ENCODE peak calls at places on chromosomes 7 and 10, in seven cellular contexts. One of them, this sample, is unnamed.

GRCh38 chr7:122166708-122167107 is 22.7 kb upstream of the AASS start:
- DNase-seq in H1: no peak
- DNase-seq in SK-N-SH: no peak
- DNase-seq in HepG2: no peak
- DNase-seq in K562: no peak
- DNase-seq in GM12878: no peak
- DNase-seq in HCT116: no peak
- DNase-seq in this sample: no peak

GRCh38 chr10:61096056-61096455 is 152.1 kb upstream of the RHOBTB1 start:
- DNase-seq in GM12878: no peak
- DNase-seq in SK-N-SH: no peak
- DNase-seq in K562: no peak
- DNase-seq in HCT116: no peak
- DNase-seq in H1: no peak
- DNase-seq in HepG2: no peak
- DNase-seq in this sample: no peak

GRCh38 chr7:110612680-110613079 is 478.2 kb upstream of the LRRN3 start:
- DNase-seq in HCT116: no peak
- DNase-seq in K562: no peak
- DNase-seq in GM12878: no peak
- DNase-seq in H1: no peak
- DNase-seq in HepG2: no peak
- DNase-seq in SK-N-SH: no peak
- DNase-seq in this sample: no peak

GRCh38 chr7:45000096-45001032 is at the start of gene CCM2:
- DNase-seq in K562: no peak
- DNase-seq in H1: no peak
- DNase-seq in SK-N-SH: peak
- DNase-seq in GM12878: no peak
- DNase-seq in HepG2: no peak
- DNase-seq in HCT116: no peak
- DNase-seq in this sample: no peak

GRCh38 chr10:55631071-55631654 is 729.9 kb downstream of the ZWINT start:
- DNase-seq in HepG2: no peak
- DNase-seq in GM12878: no peak
- DNase-seq in H1: peak
- DNase-seq in HCT116: no peak
- DNase-seq in SK-N-SH: peak
- DNase-seq in K562: peak
- DNase-seq in this sample: peak

GRCh38 chr7:92425311-92425947 is 21.9 kb upstream of the GATAD1 start:
- DNase-seq in SK-N-SH: no peak
- DNase-seq in H1: peak
- DNase-seq in HCT116: no peak
- DNase-seq in HepG2: no peak
- DNase-seq in GM12878: no peak
- DNase-seq in K562: no peak
- DNase-seq in this sample: peak

GRCh38 chr7:107051376-107051775 is 6.9 kb downstream of the PRKAR2B start:
- DNase-seq in HCT116: no peak
- DNase-seq in SK-N-SH: no peak
- DNase-seq in H1: no peak
- DNase-seq in GM12878: no peak
- DNase-seq in HepG2: no peak
- DNase-seq in K562: no peak
- DNase-seq in this sample: no peak

GRCh38 chr7:90973146-90973545 is 291.1 kb upstream of the FZD1 start:
- DNase-seq in H1: no peak
- DNase-seq in GM12878: no peak
- DNase-seq in K562: no peak
- DNase-seq in HepG2: no peak
- DNase-seq in HCT116: no peak
- DNase-seq in SK-N-SH: no peak
- DNase-seq in this sample: no peak

GRCh38 chr7:55977831-55978230 is 13.4 kb downstream of the NIPSNAP2 start:
- DNase-seq in GM12878: no peak
- DNase-seq in HCT116: no peak
- DNase-seq in SK-N-SH: no peak
- DNase-seq in HepG2: no peak
- DNase-seq in K562: no peak
- DNase-seq in H1: no peak
- DNase-seq in this sample: peak

GRCh38 chr7:44368455-44368854 is 43.1 kb upstream of the CAMK2B start:
- DNase-seq in K562: no peak
- DNase-seq in HepG2: no peak
- DNase-seq in HCT116: no peak
- DNase-seq in SK-N-SH: no peak
- DNase-seq in GM12878: no peak
- DNase-seq in H1: no peak
- DNase-seq in this sample: no peak

GRCh38 chr10:42979730-42980467 is 97.0 kb upstream of the RET start:
- DNase-seq in GM12878: no peak
- DNase-seq in HepG2: no peak
- DNase-seq in H1: no peak
- DNase-seq in SK-N-SH: peak
- DNase-seq in HCT116: no peak
- DNase-seq in K562: no peak
- DNase-seq in this sample: no peak

DNA sequence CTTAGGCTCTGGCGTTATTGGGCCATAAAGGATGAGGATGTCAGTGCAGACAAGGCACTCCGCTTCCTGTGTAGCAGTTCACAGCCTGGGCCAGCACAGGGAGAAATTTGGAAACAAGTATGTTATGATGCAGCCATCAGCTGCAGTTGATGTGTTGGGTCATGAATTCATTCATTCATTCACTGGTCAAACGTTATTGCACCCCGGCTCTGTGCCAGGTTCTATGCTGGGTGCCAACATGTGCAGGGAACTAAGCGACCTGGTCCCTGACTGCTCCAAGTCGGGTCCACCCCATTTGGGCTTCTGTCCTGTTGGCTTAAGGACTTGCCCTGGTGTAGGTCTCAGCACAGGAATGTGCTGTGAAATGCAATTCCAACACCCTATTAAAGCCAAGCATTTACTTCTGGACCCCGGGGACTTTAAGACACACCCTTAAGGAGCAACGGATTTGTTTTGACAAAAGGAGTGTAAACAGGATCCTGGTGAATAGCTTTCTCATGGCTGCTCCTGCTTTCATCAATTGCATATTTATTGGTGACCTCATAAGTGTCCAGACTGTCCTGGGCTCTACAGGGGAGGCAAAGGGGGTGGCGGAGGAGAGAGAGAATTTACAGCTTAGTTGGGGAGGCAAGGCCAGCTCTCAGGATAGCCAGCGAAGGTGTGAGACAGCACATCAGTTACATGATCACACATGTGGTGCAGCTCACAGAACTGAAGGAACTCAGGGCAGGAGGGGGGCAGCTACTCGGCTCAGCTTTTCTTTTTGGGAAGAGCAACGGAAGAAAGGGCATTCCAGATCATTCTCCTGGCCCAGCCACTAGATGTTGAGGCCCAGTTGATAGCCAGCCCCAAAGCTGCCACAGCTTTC is 158.6 kb downstream of the GRK5 start:
- DNase-seq in HepG2: no peak
- DNase-seq in K562: no peak
- DNase-seq in GM12878: no peak
- DNase-seq in H1: no peak
- DNase-seq in HCT116: no peak
- DNase-seq in SK-N-SH: no peak
- DNase-seq in this sample: no peak
- TF ChIP-seq JUND in HepG2: no peak
- TF ChIP-seq JUND in K562: no peak
- TF ChIP-seq JUND in GM12878: no peak
- TF ChIP-seq JUND in H1: no peak
- TF ChIP-seq JUND in HCT116: no peak
- TF ChIP-seq JUND in SK-N-SH: no peak
- TF ChIP-seq JUND in this sample: no peak

GRCh38 chr10:130761032-130761575 is 550.4 kb downstream of the TCERG1L start:
- DNase-seq in HepG2: no peak
- DNase-seq in SK-N-SH: no peak
- DNase-seq in HCT116: no peak
- DNase-seq in K562: no peak
- DNase-seq in H1: no peak
- DNase-seq in GM12878: no peak
- DNase-seq in this sample: no peak

GRCh38 chr10:130758529-130758928 is 553.0 kb downstream of the TCERG1L start:
- DNase-seq in SK-N-SH: no peak
- DNase-seq in HCT116: no peak
- DNase-seq in K562: no peak
- DNase-seq in HepG2: no peak
- DNase-seq in H1: no peak
- DNase-seq in GM12878: no peak
- DNase-seq in this sample: no peak

GRCh38 chr10:130757271-130757670 is 554.2 kb downstream of the TCERG1L start:
- DNase-seq in GM12878: no peak
- DNase-seq in HCT116: no peak
- DNase-seq in HepG2: no peak
- DNase-seq in H1: no peak
- DNase-seq in K562: no peak
- DNase-seq in SK-N-SH: peak
- DNase-seq in this sample: no peak

GRCh38 chr10:130757821-130758489 is 553.6 kb downstream of the TCERG1L start:
- DNase-seq in HepG2: no peak
- DNase-seq in SK-N-SH: no peak
- DNase-seq in HCT116: no peak
- DNase-seq in H1: no peak
- DNase-seq in K562: no peak
- DNase-seq in GM12878: no peak
- DNase-seq in this sample: no peak

DNA sequence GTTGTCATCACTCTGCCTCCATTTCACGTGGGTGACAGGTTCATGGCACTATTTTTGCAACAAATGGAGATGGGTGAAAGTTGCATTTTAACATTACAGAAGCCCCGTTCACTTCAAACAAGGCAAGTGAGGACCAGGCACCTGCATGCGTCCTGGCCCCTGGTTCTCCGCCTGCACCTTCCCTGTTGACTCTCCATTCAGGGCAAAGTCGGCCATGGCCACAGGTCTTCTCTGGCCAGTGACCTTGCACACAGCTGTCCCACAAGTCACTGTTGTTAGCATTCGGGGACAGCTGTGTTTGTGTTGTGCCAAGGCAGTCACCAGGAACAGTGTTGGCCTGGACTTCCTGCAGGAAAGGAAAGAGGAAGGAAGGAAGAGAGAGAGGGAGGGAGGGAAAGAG is 554.9 kb downstream of the TCERG1L start:
- DNase-seq in HepG2: no peak
- DNase-seq in K562: no peak
- DNase-seq in SK-N-SH: no peak
- DNase-seq in H1: no peak
- DNase-seq in HCT116: no peak
- DNase-seq in GM12878: no peak
- DNase-seq in this sample: no peak
- TF ChIP-seq JUND in HepG2: no peak
- TF ChIP-seq JUND in K562: no peak
- TF ChIP-seq JUND in SK-N-SH: no peak
- TF ChIP-seq JUND in H1: no peak
- TF ChIP-seq JUND in HCT116: no peak
- TF ChIP-seq JUND in GM12878: no peak
- TF ChIP-seq JUND in this sample: no peak

GRCh38 chr10:126683466-126683865 is 13.0 kb upstream of the C10orf90 start:
- DNase-seq in SK-N-SH: no peak
- DNase-seq in K562: no peak
- DNase-seq in H1: no peak
- DNase-seq in HepG2: no peak
- DNase-seq in HCT116: no peak
- DNase-seq in GM12878: no peak
- DNase-seq in this sample: no peak
- TF ChIP-seq JUND in SK-N-SH: no peak
- TF ChIP-seq JUND in K562: no peak
- TF ChIP-seq JUND in H1: no peak
- TF ChIP-seq JUND in HepG2: no peak
- TF ChIP-seq JUND in HCT116: no peak
- TF ChIP-seq JUND in GM12878: no peak
- TF ChIP-seq JUND in this sample: no peak

DNA sequence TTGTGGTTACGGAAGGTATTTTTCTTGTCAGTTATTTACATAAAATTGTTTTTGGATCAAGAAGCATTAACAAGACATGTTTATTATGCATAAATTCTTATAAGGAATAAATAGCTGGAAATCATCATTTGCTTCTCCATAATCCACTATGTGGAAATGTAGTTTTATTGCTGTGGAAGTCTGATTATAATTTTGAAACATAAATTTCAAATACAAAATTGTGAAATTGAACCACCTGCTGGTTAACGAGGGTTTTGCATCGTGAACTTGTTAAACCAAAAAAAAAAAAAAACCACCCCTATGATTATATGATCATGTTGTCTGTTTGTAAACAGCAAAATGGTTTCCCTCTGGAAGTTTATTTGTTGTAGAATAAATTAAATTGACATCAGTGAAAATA is 25.9 kb downstream of the ABRAXAS2 start:
- DNase-seq in SK-N-SH: peak
- DNase-seq in H1: no peak
- DNase-seq in GM12878: no peak
- DNase-seq in HCT116: no peak
- DNase-seq in HepG2: peak
- DNase-seq in K562: peak
- DNase-seq in this sample: no peak
- TF ChIP-seq JUND in SK-N-SH: no peak
- TF ChIP-seq JUND in H1: no peak
- TF ChIP-seq JUND in GM12878: no peak
- TF ChIP-seq JUND in HCT116: no peak
- TF ChIP-seq JUND in HepG2: no peak
- TF ChIP-seq JUND in K562: no peak
- TF ChIP-seq JUND in this sample: no peak

This sample was measured in T47D.